ENCODE peak calls at places on chromosomes 1 and 21, in four cellular contexts. Y is GM12878, S is HepG2, W is K562. O is an unnamed sample.

GRCh38 chr1:46181343-46182260 is 5.3 kb upstream of the P3R3URF start:
- DNase-seq in Y (no peak), S (no peak), W (no peak), O (no peak)

GRCh38 chr1:92091625-92092024 is 11.5 kb downstream of the BTBD8 start:
- DNase-seq in Y (no peak), S (no peak), W (no peak), O (no peak)

GRCh38 chr21:16305686-16306085 is 575.9 kb downstream of the USP25 start:
- DNase-seq in Y (no peak), S (no peak), W (no peak), O (no peak)

GRCh38 chr1:54378157-54378883 is 27.9 kb downstream of the SSBP3 start:
- DNase-seq in Y (no peak), S (no peak), W (no peak), O (peak)

GRCh38 chr1:228047183-228047466 is 35.4 kb upstream of the ARF1 start:
- DNase-seq in Y (no peak), S (no peak), W (no peak), O (no peak)

GRCh38 chr1:46547481-46548383 is 3.7 kb downstream of the KNCN start:
- DNase-seq in Y (no peak), S (peak), W (peak), O (peak)

GRCh38 chr1:5711956-5712645 is 280.1 kb downstream of the NPHP4 start:
- DNase-seq in Y (no peak), S (no peak), W (no peak), O (no peak)

GRCh38 chr1:203640723-203641523 is 14.3 kb downstream of the ATP2B4 start:
- DNase-seq in Y (no peak), S (no peak), W (peak), O (no peak)

GRCh38 chr1:182802006-182802798 is 12.6 kb downstream of the NPL start:
- DNase-seq in Y (no peak), S (no peak), W (no peak), O (no peak)

GRCh38 chr1:205225901-205226765 is 1.6 kb upstream of the TMCC2 start:
- DNase-seq in Y (no peak), S (no peak), W (no peak), O (no peak)

GRCh38 chr1:201546093-201546492 is 7.2 kb downstream of the NAV1 start:
- DNase-seq in Y (peak), S (no peak), W (no peak), O (peak)

GRCh38 chr1:86499987-86500593 is 31.4 kb downstream of the CLCA1 start:
- DNase-seq in Y (no peak), S (peak), W (peak), O (peak)

GRCh38 chr1:48105167-48105566 is 108.0 kb upstream of the TRABD2B start:
- DNase-seq in Y (no peak), S (no peak), W (no peak), O (peak)

GRCh38 chr1:221437171-221437570 is 304.7 kb downstream of the DUSP10 start:
- DNase-seq in Y (no peak), S (no peak), W (no peak), O (no peak)

GRCh38 chr1:36881541-36881940 is 152.8 kb downstream of the GRIK3 start:
- DNase-seq in Y (no peak), S (no peak), W (no peak), O (no peak)

DNA sequence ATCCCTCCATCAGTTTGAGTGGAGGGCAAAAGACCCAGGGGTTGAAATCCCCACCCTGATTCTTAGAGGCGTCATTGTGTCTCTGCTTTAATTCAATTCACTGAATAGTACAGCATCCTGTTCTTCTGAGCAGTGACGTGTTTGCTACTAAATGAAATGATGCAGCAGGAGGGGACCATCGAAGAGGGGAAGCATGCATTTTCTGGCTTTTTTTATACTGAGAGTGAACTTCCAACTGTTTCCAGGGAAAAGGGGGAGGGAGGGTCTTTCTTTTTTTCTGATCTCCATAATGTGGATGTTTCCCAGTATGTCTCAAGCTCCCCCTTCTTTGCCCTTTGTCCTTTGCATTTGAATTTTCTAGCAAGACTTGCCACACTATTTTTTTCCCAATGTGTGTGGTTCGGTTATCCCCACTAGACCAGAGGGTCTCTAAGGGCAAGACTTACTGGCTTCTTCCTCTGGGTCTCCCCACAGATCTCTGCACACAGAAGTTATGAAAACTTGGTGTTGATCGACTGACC is 2.7 kb downstream of the INTS3 start:
- DNase-seq in Y (no peak), S (peak), W (no peak), O (no peak)
- H2AFZ ChIP-seq in Y (no peak), S (no peak), W (no peak), O (no peak)

GRCh38 chr1:29631836-29632420 is 395.6 kb downstream of the PTPRU start:
- DNase-seq in Y (no peak), S (no peak), W (no peak), O (no peak)

GRCh38 chr1:29633784-29634183 is 397.5 kb downstream of the PTPRU start:
- DNase-seq in Y (no peak), S (no peak), W (peak), O (no peak)

GRCh38 chr1:29633271-29633615 is 396.9 kb downstream of the PTPRU start:
- DNase-seq in Y (no peak), S (no peak), W (no peak), O (no peak)

GRCh38 chr1:29631361-29631760 is 395.0 kb downstream of the PTPRU start:
- DNase-seq in Y (no peak), S (no peak), W (no peak), O (no peak)

DNA sequence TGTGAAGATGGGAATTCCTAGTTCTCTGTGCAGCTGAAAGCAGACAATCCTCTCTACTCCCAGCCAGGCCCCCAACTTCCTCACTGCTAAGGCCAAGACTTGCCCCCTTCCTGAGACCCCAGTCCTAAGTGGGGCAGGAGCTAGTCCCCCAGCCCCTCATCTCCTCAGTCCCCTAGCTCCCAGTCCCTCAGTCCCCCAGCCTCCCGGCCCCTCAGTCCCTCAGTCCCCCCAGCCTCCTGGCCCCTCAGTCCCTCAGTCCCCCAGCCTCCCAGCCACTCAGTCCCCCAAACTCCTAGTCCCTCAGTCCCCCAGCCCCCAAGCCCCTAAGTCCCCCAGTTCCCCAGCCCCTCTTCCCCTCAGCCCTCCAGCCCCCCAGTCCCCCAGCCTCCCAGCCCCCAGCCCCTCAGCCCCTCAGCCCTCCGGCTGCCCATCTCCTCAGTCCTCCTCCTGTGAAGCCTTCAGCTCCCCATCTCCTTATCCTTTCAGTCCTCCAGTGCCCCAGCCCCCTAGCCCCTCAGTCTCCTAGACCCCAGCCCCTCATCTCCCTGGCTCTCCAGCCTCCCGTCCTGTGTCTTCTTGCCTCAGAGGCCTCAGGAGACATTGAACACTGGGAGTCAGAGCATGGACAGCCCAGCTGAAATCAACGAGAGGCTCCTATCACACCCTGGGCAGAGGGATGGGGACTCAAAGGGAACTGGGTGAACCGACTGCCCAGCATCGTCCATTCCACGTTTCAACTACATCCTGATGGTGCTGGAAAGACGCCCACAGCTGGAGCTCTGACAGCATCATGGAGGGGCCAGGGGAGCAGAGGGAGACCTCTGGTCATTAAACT is 396.3 kb downstream of the PTPRU start:
- DNase-seq in Y (no peak), S (no peak), W (no peak), O (no peak)
- TF ChIP-seq JUNB in Y (no peak), S (no peak), W (no peak), O (no peak)

GRCh38 chr1:244272471-244273261 is 179.0 kb downstream of the ADSS2 start:
- DNase-seq in Y (peak), S (peak), W (peak), O (peak)
- TF ChIP-seq POLR2AphosphoS5 in Y (no peak), S (no peak), W (no peak), O (no peak)

GRCh38 chr1:77308889-77309621 is 27.2 kb downstream of the AK5 start:
- DNase-seq in Y (no peak), S (no peak), W (no peak), O (no peak)
- H2AFZ ChIP-seq in Y (no peak), S (no peak), W (no peak), O (no peak)

GRCh38 chr1:165853528-165854075 is 26.2 kb downstream of the UCK2 start:
- DNase-seq in Y (no peak), S (no peak), W (no peak), O (no peak)

GRCh38 chr1:165855010-165855838 is 27.8 kb downstream of the UCK2 start:
- DNase-seq in Y (no peak), S (no peak), W (no peak), O (no peak)

GRCh38 chr1:165854101-165854845 is 26.9 kb downstream of the UCK2 start:
- DNase-seq in Y (no peak), S (no peak), W (no peak), O (no peak)

GRCh38 chr1:165851034-165851658 is 23.7 kb downstream of the UCK2 start:
- DNase-seq in Y (no peak), S (no peak), W (no peak), O (no peak)

DNA sequence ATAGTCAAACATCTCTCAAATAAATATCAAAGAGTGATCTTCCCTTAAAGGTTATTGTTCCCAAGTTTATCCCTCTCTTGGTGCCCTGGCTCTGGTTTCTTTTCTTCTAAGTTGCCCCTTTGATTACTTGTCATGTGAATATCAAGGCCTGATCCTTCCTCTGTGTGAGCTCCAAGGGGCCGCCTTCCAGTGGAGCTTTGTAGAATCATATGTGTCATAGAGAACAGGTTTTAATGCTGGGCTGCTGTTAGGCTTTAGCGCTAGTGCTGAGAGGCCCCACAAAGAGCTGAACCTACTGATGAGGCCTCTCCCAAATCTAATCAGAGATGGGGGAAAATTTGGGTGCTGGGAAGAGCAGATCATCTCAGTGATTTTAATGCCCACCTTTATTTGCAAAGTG is 25.5 kb downstream of the UCK2 start:
- DNase-seq in Y (no peak), S (no peak), W (no peak), O (no peak)
- TF ChIP-seq JUNB in Y (no peak), S (no peak), W (no peak), O (no peak)

DNA sequence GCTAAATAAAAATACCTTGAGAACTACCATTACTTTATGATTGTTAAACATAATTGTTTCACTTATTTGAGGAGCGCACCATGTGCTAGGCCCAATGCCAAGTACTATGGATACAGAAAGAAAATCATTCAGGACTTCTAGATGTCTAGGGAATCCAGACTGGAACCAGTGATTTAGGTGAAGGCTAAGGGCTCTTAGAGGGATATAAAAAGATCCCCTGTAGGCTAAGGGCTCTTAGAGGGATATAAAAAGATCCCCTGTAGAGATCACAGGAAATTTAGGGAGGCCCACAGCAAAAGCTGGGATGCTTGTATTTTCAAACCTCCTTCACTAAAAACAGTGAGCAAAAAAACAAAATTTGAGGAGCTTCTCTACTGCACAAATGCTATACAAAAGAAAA is 6.7 kb downstream of the TOR1AIP2 start:
- DNase-seq in Y (no peak), S (no peak), W (no peak), O (no peak)
- TF ChIP-seq POLR2AphosphoS5 in Y (no peak), S (no peak), W (no peak), O (no peak)

DNA sequence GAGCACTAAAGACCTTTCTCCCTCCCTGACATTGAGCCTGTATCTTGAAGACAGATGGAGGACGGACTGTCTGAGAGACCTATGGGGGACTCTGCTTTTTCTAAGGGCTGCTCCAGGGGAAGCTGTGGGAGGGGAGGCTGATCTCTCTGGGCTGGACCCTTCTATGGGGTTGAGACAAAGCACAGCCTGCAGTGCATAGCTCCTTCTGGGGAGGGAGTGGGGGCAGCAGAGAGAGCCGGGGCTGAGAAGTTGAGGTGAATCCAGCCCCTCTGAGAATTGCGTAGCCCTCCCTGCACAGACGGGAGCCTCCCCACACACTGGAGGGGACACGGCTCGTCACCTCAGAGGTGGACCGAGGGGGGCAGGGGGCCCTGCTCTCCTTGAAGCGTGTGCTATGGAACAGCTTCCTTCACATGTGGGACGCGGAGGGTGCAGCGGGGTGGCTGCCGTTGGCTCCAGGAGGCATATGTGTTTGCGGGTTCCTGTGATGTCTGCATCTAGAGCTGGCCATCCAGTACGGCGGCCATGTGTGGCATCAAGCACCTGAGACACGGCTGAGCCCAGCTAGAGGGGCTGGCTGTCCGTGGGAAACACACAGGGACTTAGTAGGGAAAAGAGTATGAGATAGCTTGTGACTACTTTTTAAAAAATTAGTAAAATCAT is 299.1 kb downstream of the CAMTA1 start:
- DNase-seq in Y (no peak), S (no peak), W (no peak), O (peak)
- H2AFZ ChIP-seq in Y (no peak), S (no peak), W (no peak), O (no peak)

GRCh38 chr21:35926003-35926541 is 134.3 kb downstream of the SETD4 start:
- DNase-seq in Y (no peak), S (no peak), W (peak), O (no peak)

GRCh38 chr21:35925497-35925896 is 134.8 kb downstream of the SETD4 start:
- DNase-seq in Y (no peak), S (peak), W (peak), O (no peak)

GRCh38 chr21:35923971-35924370 is 136.4 kb downstream of the SETD4 start:
- DNase-seq in Y (no peak), S (no peak), W (no peak), O (no peak)

GRCh38 chr21:35922618-35923017 is 137.7 kb downstream of the SETD4 start:
- DNase-seq in Y (no peak), S (no peak), W (no peak), O (no peak)

DNA sequence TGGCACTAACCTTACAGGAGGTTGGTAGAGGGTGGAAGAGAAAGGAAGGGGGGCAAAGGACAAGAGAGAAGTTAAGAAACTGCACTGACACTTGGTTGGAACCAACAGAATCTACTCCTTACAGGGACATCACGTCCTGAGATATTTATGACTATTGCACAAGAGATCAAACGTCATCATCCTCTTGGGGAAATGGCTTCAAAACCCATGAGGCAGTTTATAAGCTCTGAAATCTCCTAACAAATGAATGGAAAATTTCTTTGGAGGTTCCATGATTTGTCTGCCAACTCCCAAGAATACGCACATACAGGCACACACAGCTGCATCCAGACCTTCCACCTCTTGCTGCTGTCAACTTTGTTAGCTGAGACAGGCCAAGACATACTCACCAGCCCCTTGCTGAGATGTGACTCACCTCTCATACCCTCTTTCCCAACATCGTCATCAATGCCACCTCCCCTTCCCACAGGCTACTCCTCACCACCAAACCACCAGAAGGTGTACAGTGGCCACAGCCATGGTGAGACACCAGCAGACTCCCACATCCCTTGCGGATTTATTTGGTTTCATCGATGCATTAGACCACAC is 135.5 kb downstream of the SETD4 start:
- DNase-seq in Y (no peak), S (no peak), W (peak), O (no peak)
- TF ChIP-seq JUNB in Y (no peak), S (no peak), W (no peak), O (no peak)

GRCh38 chr1:184838374-184838995 is 83.8 kb upstream of the EDEM3 start:
- DNase-seq in Y (no peak), S (no peak), W (no peak), O (no peak)
- TF ChIP-seq POLR2AphosphoS5 in Y (no peak), S (no peak), W (no peak), O (no peak)

O was measured in GM23338.